ENCODE peak calls at places on chromosomes 7 and 10, in eight cellular contexts. B is GM23248, C is upper lobe of right lung, J is OCI-LY7, T is trophoblast cell, D is Panc1, V is PC-9, O is lung. L is an unnamed sample. For H3K4me1, the result is how much of the 10 kb centered on the place peaks cover.

GRCh38 chr10:47381427-47382379 is 2.4 kb downstream of the ZNF488 start:
- DNase-seq in O (peak), B (no peak), J (no peak), V (no peak), C (no peak), D (no peak), T (no peak), L (no peak)

GRCh38 chr7:17142831-17143541 is 155.5 kb upstream of the AHR start:
- DNase-seq in B (peak), C (no peak), D (no peak), J (no peak), O (no peak), V (no peak), T (no peak), L (peak)

GRCh38 chr7:139294951-139295555 is 46.1 kb upstream of the FMC1 start:
- DNase-seq in J (no peak), V (no peak), T (no peak), C (no peak), B (no peak), O (no peak), D (no peak), L (no peak)

GRCh38 chr10:14880201-14880600 is 1.5 kb downstream of the SUV39H2 start:
- DNase-seq in V (no peak), C (no peak), J (no peak), O (no peak), D (no peak), T (no peak), B (peak), L (no peak)

GRCh38 chr7:134477954-134478353 is 19.1 kb upstream of the AKR1B1 start:
- DNase-seq in O (no peak), J (no peak), D (no peak), T (no peak), B (peak), V (no peak), C (no peak), L (peak)

GRCh38 chr7:150756858-150757257 is 19.6 kb downstream of the GIMAP5 start:
- DNase-seq in B (peak), D (no peak), J (no peak), V (no peak), T (no peak), C (no peak), O (no peak), L (peak)

GRCh38 chr7:76054129-76055120 is 6.5 kb downstream of the MDH2 start:
- DNase-seq in D (no peak), V (peak), J (no peak), B (peak), O (no peak), C (no peak), T (peak), L (no peak)

GRCh38 chr7:129363-130221 is 62.8 kb upstream of the FAM20C start:
- DNase-seq in B (peak), V (no peak), J (no peak), O (no peak), C (no peak), D (no peak), T (no peak), L (no peak)

GRCh38 chr7:25495342-25495855 is 267.1 kb upstream of the NPVF start:
- DNase-seq in C (no peak), O (no peak), V (no peak), T (no peak), J (no peak), B (no peak), D (no peak), L (no peak)

GRCh38 chr7:74083117-74083876 is at the start of gene LIMK1:
- DNase-seq in V (peak), D (no peak), C (peak), B (peak), J (peak), T (peak), O (peak), L (peak)

GRCh38 chr10:124224331-124225028 is 131.1 kb upstream of the CHST15 start:
- DNase-seq in D (no peak), T (no peak), J (no peak), V (no peak), C (no peak), O (no peak), B (peak), L (no peak)

GRCh38 chr10:60767424-60767823 is 10.9 kb upstream of the CDK1 start:
- DNase-seq in V (no peak), O (no peak), C (no peak), T (no peak), B (no peak), D (no peak), J (peak), L (no peak)

GRCh38 chr10:132676193-132676891 is 109.6 kb downstream of the NKX6-2 start:
- DNase-seq in V (no peak), D (no peak), O (no peak), B (no peak), J (no peak), C (peak), T (no peak), L (no peak)

GRCh38 chr7:50450691-50451051 is 521 bp upstream of the FIGNL1 start:
- DNase-seq in C (peak), T (no peak), J (no peak), V (no peak), D (no peak), O (no peak), B (peak), L (no peak)

GRCh38 chr7:46220066-46220630 is 299.1 kb upstream of the IGFBP3 start:
- DNase-seq in C (no peak), J (no peak), V (peak), D (no peak), O (no peak), T (peak), B (peak), L (no peak)

GRCh38 chr7:17548014-17548653 is 249.7 kb downstream of the AHR start:
- DNase-seq in V (no peak), B (no peak), D (no peak), J (no peak), O (no peak), C (no peak), T (no peak), L (peak)

DNA sequence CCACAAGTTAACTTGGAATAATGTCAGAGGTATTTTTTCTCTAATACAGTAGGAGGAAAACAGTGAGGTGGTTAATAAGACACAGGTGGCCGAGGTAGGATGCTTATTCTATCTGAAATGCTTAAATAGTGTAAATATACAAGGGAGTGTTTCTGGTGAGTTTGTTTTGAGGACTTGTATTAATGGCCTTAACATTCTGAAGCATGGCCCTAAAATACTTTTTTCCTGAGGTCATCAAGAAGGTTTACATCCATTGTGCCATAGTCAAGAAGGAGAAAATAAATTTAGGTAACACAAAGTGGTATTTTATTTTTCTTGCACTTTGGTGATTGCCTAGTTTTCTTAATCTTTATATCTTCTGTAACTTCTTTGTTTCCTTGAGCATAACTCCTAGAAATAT is 18.8 kb downstream of the GNAI1 start:
- DNase-seq in B (peak), J (no peak), O (no peak), C (no peak), D (no peak), T (no peak), V (no peak), L (no peak)
- H3K4me1 ChIP-seq in B (half or more), J (under half), O (under half), C (under half), D (under half), T (under half), V (under half), L (half or more)

DNA sequence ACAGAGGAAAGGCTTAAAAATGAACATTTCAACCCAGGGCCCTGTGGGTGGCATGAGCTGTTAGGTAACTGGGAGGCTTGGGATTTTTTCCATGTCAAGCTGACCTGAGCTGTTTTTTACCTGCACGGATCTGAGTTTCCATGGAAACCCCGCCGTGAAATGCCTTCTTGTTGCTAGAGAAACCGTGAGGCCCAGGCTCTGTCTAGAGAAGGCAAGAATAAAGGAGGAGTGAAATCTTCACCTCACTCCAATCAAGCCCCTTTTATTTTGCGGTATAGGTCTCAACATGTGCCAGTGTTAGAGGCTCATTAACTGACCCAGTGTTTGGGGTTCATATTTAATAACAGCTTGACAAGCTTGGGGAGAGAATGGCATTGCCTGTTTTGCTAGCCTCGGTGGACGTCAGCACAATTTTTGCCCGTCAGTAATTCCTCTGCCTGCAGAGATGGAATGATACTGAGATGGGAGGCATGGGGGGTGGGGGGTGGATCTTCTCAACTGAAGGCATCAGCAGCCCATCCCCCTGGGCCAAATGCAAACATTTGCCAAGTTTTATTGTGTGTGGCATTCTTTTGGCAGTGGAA is 48.9 kb upstream of the PDCD4 start:
- DNase-seq in V (no peak), O (no peak), C (no peak), J (no peak), T (peak), B (no peak), D (no peak), L (no peak)
- H3K4me1 ChIP-seq in V (under half), O (under half), C (under half), J (under half), T (under half), B (under half), D (under half), L (under half)

GRCh38 chr7:113444281-113444680 is 325.9 kb upstream of the SMIM30 start:
- DNase-seq in T (no peak), O (no peak), B (peak), D (no peak), V (no peak), C (no peak), J (no peak), L (no peak)

GRCh38 chr7:113440173-113440572 is 321.8 kb upstream of the SMIM30 start:
- DNase-seq in C (no peak), T (no peak), V (no peak), B (no peak), O (no peak), J (no peak), D (no peak), L (no peak)
- H3K4me1 ChIP-seq in C (under half), T (under half), V (under half), B (under half), O (under half), J (under half), D (under half), L (under half)

DNA sequence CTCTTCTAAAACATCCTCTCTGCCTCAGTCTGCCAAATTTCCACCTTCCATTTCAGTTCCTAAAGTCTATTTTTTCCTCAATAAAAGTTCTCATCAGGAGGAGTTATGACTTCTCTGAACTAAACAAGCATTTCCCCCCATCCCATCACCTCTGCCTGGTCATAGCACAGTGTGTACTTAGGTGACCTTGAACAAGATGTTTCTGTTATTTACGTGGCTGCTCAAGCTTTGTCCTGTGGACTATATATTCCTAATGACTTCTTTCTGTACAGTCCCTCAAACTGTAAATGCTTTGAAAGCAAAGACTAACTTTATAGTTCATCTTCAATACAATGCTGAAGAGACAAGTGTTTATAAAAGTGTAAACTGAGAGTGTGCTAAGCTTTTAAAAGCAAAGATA is 166.9 kb downstream of the CPEB3 start:
- DNase-seq in O (no peak), J (no peak), V (no peak), T (no peak), D (no peak), C (no peak), B (no peak), L (no peak)
- H3K4me1 ChIP-seq in O (under half), J (under half), V (half or more), T (under half), D (under half), C (under half), B (under half), L (under half)

GRCh38 chr10:79268717-79269116 is 78.6 kb upstream of the PPIF start:
- DNase-seq in V (no peak), J (no peak), C (no peak), O (no peak), D (no peak), T (no peak), B (peak), L (no peak)

GRCh38 chr10:79268100-79268670 is 79.1 kb upstream of the PPIF start:
- DNase-seq in B (peak), V (no peak), O (no peak), T (no peak), J (no peak), D (no peak), C (no peak), L (no peak)

GRCh38 chr10:79270471-79271246 is 76.6 kb upstream of the PPIF start:
- DNase-seq in O (no peak), J (no peak), B (no peak), V (no peak), C (no peak), T (peak), D (no peak), L (no peak)

GRCh38 chr10:79269443-79269842 is 77.8 kb upstream of the PPIF start:
- DNase-seq in O (no peak), B (no peak), V (no peak), J (no peak), D (no peak), T (no peak), C (no peak), L (no peak)

DNA sequence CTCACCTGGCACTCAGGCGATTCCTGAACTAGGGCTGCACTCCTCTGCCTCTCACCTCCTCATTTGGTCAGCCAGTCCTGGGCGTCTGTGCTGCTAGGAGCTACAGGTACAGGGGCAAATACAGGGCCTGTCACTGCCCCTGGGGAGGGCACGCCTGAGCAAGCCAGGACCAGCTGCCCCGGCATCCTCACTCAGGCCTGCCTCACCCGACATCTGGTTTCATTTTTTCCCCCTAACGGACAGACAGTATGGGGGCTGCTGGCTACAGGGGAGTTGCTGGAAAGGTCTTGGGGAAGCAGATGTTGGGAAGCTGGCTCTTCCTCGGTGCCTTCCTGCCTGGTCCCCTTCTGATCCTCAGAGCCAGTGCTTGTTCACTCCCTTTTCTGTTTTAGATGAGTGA is 77.3 kb upstream of the PPIF start:
- DNase-seq in B (no peak), C (no peak), D (no peak), T (no peak), V (no peak), O (no peak), J (no peak), L (no peak)
- H3K4me1 ChIP-seq in B (half or more), C (half or more), D (under half), T (half or more), V (under half), O (half or more), J (under half), L (under half)

GRCh38 chr10:338176-339037 is 203.2 kb downstream of the ZMYND11 start:
- DNase-seq in D (peak), B (peak), J (no peak), C (peak), T (no peak), O (no peak), V (peak), L (no peak)

GRCh38 chr10:331186-331585 is 195.9 kb downstream of the ZMYND11 start:
- DNase-seq in O (no peak), J (no peak), C (no peak), B (no peak), V (no peak), T (no peak), D (no peak), L (no peak)

GRCh38 chr10:339038-339391 is 203.8 kb downstream of the ZMYND11 start:
- DNase-seq in B (peak), D (no peak), O (no peak), V (peak), T (no peak), C (no peak), J (no peak), L (no peak)

GRCh38 chr10:336247-336646 is 201.0 kb downstream of the ZMYND11 start:
- DNase-seq in V (no peak), T (no peak), B (no peak), J (no peak), C (no peak), D (no peak), O (no peak), L (no peak)

DNA sequence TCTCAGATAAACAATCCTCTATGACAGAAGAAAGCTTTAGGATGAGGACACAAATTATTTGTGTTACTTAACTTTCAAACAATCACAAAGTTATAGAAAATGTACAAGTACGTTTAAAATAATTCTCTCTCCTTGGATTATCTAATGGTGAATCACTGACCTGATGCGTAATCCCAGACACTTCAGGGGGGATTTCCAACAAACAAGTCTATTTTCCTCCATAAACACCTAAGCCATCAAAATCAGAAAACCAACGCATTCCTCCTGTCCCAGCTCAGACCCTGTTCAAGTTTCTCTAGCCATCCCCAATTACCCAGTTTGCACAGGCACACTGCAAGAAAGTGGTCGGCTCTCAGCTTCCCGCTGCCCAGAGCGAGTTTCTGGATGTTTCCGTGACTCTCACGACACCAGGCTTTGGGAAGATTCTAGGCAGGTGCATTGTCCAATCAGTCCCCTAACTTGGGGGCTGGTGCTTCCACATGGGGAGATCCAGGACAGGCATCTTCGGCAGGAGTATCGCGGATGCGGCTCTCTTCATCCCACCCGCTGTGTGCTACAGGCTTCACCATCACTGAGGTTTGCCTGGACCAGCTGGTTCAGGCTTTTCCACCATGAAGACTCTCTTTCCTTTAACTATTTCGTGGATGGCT is 200.0 kb downstream of the ZMYND11 start:
- DNase-seq in V (no peak), C (peak), O (no peak), D (no peak), J (no peak), B (peak), T (no peak), L (no peak)
- H3K4me1 ChIP-seq in V (under half), C (under half), O (under half), D (under half), J (under half), B (under half), T (under half), L (under half)

GRCh38 chr7:2824678-2825461 is 19.2 kb downstream of the GNA12 start:
- DNase-seq in V (no peak), D (no peak), J (peak), B (no peak), T (no peak), O (no peak), C (no peak), L (no peak)

GRCh38 chr7:2824026-2824677 is 20.0 kb downstream of the GNA12 start:
- DNase-seq in D (no peak), O (no peak), V (no peak), C (no peak), J (no peak), T (no peak), B (no peak), L (no peak)

GRCh38 chr7:2823124-2823523 is 21.0 kb downstream of the GNA12 start:
- DNase-seq in C (no peak), J (no peak), D (no peak), T (no peak), B (no peak), V (no peak), O (peak), L (no peak)

GRCh38 chr7:2826806-2827205 is 17.3 kb downstream of the GNA12 start:
- DNase-seq in C (no peak), O (no peak), D (no peak), B (peak), J (no peak), T (no peak), V (no peak), L (no peak)

GRCh38 chr7:2825595-2826227 is 18.4 kb downstream of the GNA12 start:
- DNase-seq in B (no peak), T (no peak), D (no peak), C (no peak), O (no peak), V (no peak), J (no peak), L (no peak)
- H3K4me1 ChIP-seq in B (half or more), T (half or more), D (half or more), C (under half), O (under half), V (under half), J (half or more), L (under half)

L was measured in A673.